ENCODE peak calls at places on chromosomes 5 and 9, in nine cellular contexts. One of them, this sample, is unnamed.

GRCh38 chr5:51988561-51988960 is 605.3 kb downstream of the ISL1 start:
- DNase-seq in epithelial cell of esophagus: no peak
- DNase-seq in bronchial epithelial cell: no peak
- DNase-seq in endothelial cell: no peak
- DNase-seq in AG04449: no peak
- DNase-seq in esophagus squamous epithelium: no peak
- DNase-seq in foreskin fibroblast: no peak
- DNase-seq in CD8-positive, alpha-beta T cell: no peak
- DNase-seq in GM06990: no peak
- DNase-seq in this sample: no peak

GRCh38 chr5:132419517-132420468 is 50.3 kb downstream of the SLC22A5 start:
- DNase-seq in epithelial cell of esophagus: peak
- DNase-seq in bronchial epithelial cell: peak
- DNase-seq in endothelial cell: peak
- DNase-seq in AG04449: no peak
- DNase-seq in esophagus squamous epithelium: no peak
- DNase-seq in foreskin fibroblast: peak
- DNase-seq in CD8-positive, alpha-beta T cell: peak
- DNase-seq in GM06990: peak
- DNase-seq in this sample: peak

GRCh38 chr9:130895481-130896232 is 955 bp downstream of the QRFP start:
- DNase-seq in epithelial cell of esophagus: no peak
- DNase-seq in bronchial epithelial cell: no peak
- DNase-seq in endothelial cell: no peak
- DNase-seq in AG04449: no peak
- DNase-seq in esophagus squamous epithelium: no peak
- DNase-seq in foreskin fibroblast: no peak
- DNase-seq in CD8-positive, alpha-beta T cell: no peak
- DNase-seq in GM06990: no peak
- DNase-seq in this sample: no peak

GRCh38 chr9:99824378-99825157 is 2.9 kb downstream of the NR4A3 start:
- DNase-seq in epithelial cell of esophagus: peak
- DNase-seq in bronchial epithelial cell: no peak
- DNase-seq in endothelial cell: peak
- DNase-seq in AG04449: no peak
- DNase-seq in esophagus squamous epithelium: no peak
- DNase-seq in foreskin fibroblast: peak
- DNase-seq in CD8-positive, alpha-beta T cell: peak
- DNase-seq in GM06990: peak
- DNase-seq in this sample: no peak

GRCh38 chr5:175889910-175890684 is 18.7 kb downstream of the CPLX2 start:
- DNase-seq in epithelial cell of esophagus: no peak
- DNase-seq in bronchial epithelial cell: peak
- DNase-seq in endothelial cell: no peak
- DNase-seq in AG04449: no peak
- DNase-seq in esophagus squamous epithelium: no peak
- DNase-seq in foreskin fibroblast: no peak
- DNase-seq in CD8-positive, alpha-beta T cell: no peak
- DNase-seq in GM06990: no peak
- DNase-seq in this sample: no peak

GRCh38 chr5:59054963-59055528 is 472.2 kb downstream of the RAB3C start:
- DNase-seq in epithelial cell of esophagus: no peak
- DNase-seq in bronchial epithelial cell: no peak
- DNase-seq in endothelial cell: no peak
- DNase-seq in AG04449: no peak
- DNase-seq in esophagus squamous epithelium: no peak
- DNase-seq in foreskin fibroblast: no peak
- DNase-seq in CD8-positive, alpha-beta T cell: no peak
- DNase-seq in GM06990: no peak
- DNase-seq in this sample: no peak

GRCh38 chr5:31273631-31274378 is 80.3 kb downstream of the CDH6 start:
- DNase-seq in epithelial cell of esophagus: no peak
- DNase-seq in bronchial epithelial cell: no peak
- DNase-seq in endothelial cell: no peak
- DNase-seq in AG04449: no peak
- DNase-seq in esophagus squamous epithelium: no peak
- DNase-seq in foreskin fibroblast: no peak
- DNase-seq in CD8-positive, alpha-beta T cell: no peak
- DNase-seq in GM06990: no peak
- DNase-seq in this sample: no peak

GRCh38 chr9:97128919-97129318 is 90.0 kb upstream of the CTSV start:
- DNase-seq in epithelial cell of esophagus: no peak
- DNase-seq in bronchial epithelial cell: no peak
- DNase-seq in endothelial cell: no peak
- DNase-seq in AG04449: no peak
- DNase-seq in esophagus squamous epithelium: no peak
- DNase-seq in foreskin fibroblast: no peak
- DNase-seq in CD8-positive, alpha-beta T cell: no peak
- DNase-seq in GM06990: no peak
- DNase-seq in this sample: no peak

GRCh38 chr5:147176422-147176821 is 58.4 kb upstream of the STK32A start:
- DNase-seq in epithelial cell of esophagus: no peak
- DNase-seq in bronchial epithelial cell: no peak
- DNase-seq in endothelial cell: no peak
- DNase-seq in AG04449: no peak
- DNase-seq in esophagus squamous epithelium: no peak
- DNase-seq in foreskin fibroblast: no peak
- DNase-seq in CD8-positive, alpha-beta T cell: no peak
- DNase-seq in GM06990: no peak
- DNase-seq in this sample: no peak

GRCh38 chr9:18905033-18905882 is 127.8 kb downstream of the SAXO1 start:
- DNase-seq in epithelial cell of esophagus: no peak
- DNase-seq in bronchial epithelial cell: no peak
- DNase-seq in endothelial cell: no peak
- DNase-seq in AG04449: no peak
- DNase-seq in esophagus squamous epithelium: no peak
- DNase-seq in foreskin fibroblast: peak
- DNase-seq in CD8-positive, alpha-beta T cell: no peak
- DNase-seq in GM06990: no peak
- DNase-seq in this sample: no peak

GRCh38 chr9:3879731-3880493 is 354.1 kb upstream of the RFX3 start:
- DNase-seq in epithelial cell of esophagus: peak
- DNase-seq in bronchial epithelial cell: peak
- DNase-seq in endothelial cell: no peak
- DNase-seq in AG04449: no peak
- DNase-seq in esophagus squamous epithelium: no peak
- DNase-seq in foreskin fibroblast: no peak
- DNase-seq in CD8-positive, alpha-beta T cell: no peak
- DNase-seq in GM06990: no peak
- DNase-seq in this sample: no peak

GRCh38 chr5:5436206-5436765 is 13.8 kb downstream of the ICE1 start:
- DNase-seq in epithelial cell of esophagus: peak
- DNase-seq in bronchial epithelial cell: no peak
- DNase-seq in endothelial cell: no peak
- DNase-seq in AG04449: no peak
- DNase-seq in esophagus squamous epithelium: no peak
- DNase-seq in foreskin fibroblast: no peak
- DNase-seq in CD8-positive, alpha-beta T cell: no peak
- DNase-seq in GM06990: no peak
- DNase-seq in this sample: no peak

GRCh38 chr9:35919212-35920003 is 10.1 kb downstream of the SPAAR start:
- DNase-seq in epithelial cell of esophagus: no peak
- DNase-seq in bronchial epithelial cell: no peak
- DNase-seq in endothelial cell: no peak
- DNase-seq in AG04449: no peak
- DNase-seq in esophagus squamous epithelium: no peak
- DNase-seq in foreskin fibroblast: no peak
- DNase-seq in CD8-positive, alpha-beta T cell: no peak
- DNase-seq in GM06990: no peak
- DNase-seq in this sample: no peak

GRCh38 chr9:93898502-93899426 is 56.4 kb downstream of the BARX1 start:
- DNase-seq in epithelial cell of esophagus: no peak
- DNase-seq in bronchial epithelial cell: no peak
- DNase-seq in endothelial cell: no peak
- DNase-seq in AG04449: no peak
- DNase-seq in esophagus squamous epithelium: no peak
- DNase-seq in foreskin fibroblast: no peak
- DNase-seq in CD8-positive, alpha-beta T cell: no peak
- DNase-seq in GM06990: no peak
- DNase-seq in this sample: peak

GRCh38 chr9:27496134-27496504 is 28.0 kb upstream of the IFNK start:
- DNase-seq in epithelial cell of esophagus: peak
- DNase-seq in bronchial epithelial cell: peak
- DNase-seq in endothelial cell: no peak
- DNase-seq in AG04449: no peak
- DNase-seq in esophagus squamous epithelium: no peak
- DNase-seq in foreskin fibroblast: no peak
- DNase-seq in CD8-positive, alpha-beta T cell: no peak
- DNase-seq in GM06990: no peak
- DNase-seq in this sample: no peak

GRCh38 chr5:178289438-178289837 is 56.8 kb upstream of the PHYKPL start:
- DNase-seq in epithelial cell of esophagus: no peak
- DNase-seq in bronchial epithelial cell: no peak
- DNase-seq in endothelial cell: no peak
- DNase-seq in AG04449: no peak
- DNase-seq in esophagus squamous epithelium: no peak
- DNase-seq in foreskin fibroblast: no peak
- DNase-seq in CD8-positive, alpha-beta T cell: no peak
- DNase-seq in GM06990: no peak
- DNase-seq in this sample: no peak

GRCh38 chr5:173940269-173940668 is 48.7 kb upstream of the C5orf47 start:
- DNase-seq in epithelial cell of esophagus: no peak
- DNase-seq in bronchial epithelial cell: no peak
- DNase-seq in endothelial cell: no peak
- DNase-seq in AG04449: no peak
- DNase-seq in esophagus squamous epithelium: no peak
- DNase-seq in foreskin fibroblast: no peak
- DNase-seq in CD8-positive, alpha-beta T cell: no peak
- DNase-seq in GM06990: no peak
- DNase-seq in this sample: no peak

GRCh38 chr5:127042593-127042992 is 12.2 kb upstream of the MARCHF3 start:
- DNase-seq in epithelial cell of esophagus: no peak
- DNase-seq in bronchial epithelial cell: no peak
- DNase-seq in endothelial cell: no peak
- DNase-seq in AG04449: no peak
- DNase-seq in esophagus squamous epithelium: no peak
- DNase-seq in foreskin fibroblast: peak
- DNase-seq in CD8-positive, alpha-beta T cell: no peak
- DNase-seq in GM06990: no peak
- DNase-seq in this sample: no peak

GRCh38 chr5:177515580-177515979 is 1.2 kb downstream of the DDX41 start:
- DNase-seq in epithelial cell of esophagus: no peak
- DNase-seq in bronchial epithelial cell: no peak
- DNase-seq in endothelial cell: no peak
- DNase-seq in AG04449: no peak
- DNase-seq in esophagus squamous epithelium: no peak
- DNase-seq in foreskin fibroblast: no peak
- DNase-seq in CD8-positive, alpha-beta T cell: no peak
- DNase-seq in GM06990: no peak
- DNase-seq in this sample: no peak

GRCh38 chr5:25544652-25545249 is 900.0 kb upstream of the CDH10 start:
- DNase-seq in epithelial cell of esophagus: peak
- DNase-seq in bronchial epithelial cell: peak
- DNase-seq in endothelial cell: peak
- DNase-seq in AG04449: no peak
- DNase-seq in esophagus squamous epithelium: no peak
- DNase-seq in foreskin fibroblast: no peak
- DNase-seq in CD8-positive, alpha-beta T cell: no peak
- DNase-seq in GM06990: no peak
- DNase-seq in this sample: no peak
- TF ChIP-seq CTCF in epithelial cell of esophagus: peak
- TF ChIP-seq CTCF in bronchial epithelial cell: peak
- TF ChIP-seq CTCF in endothelial cell: peak
- TF ChIP-seq CTCF in AG04449: no peak
- TF ChIP-seq CTCF in esophagus squamous epithelium: no peak
- TF ChIP-seq CTCF in foreskin fibroblast: peak
- TF ChIP-seq CTCF in CD8-positive, alpha-beta T cell: no peak
- TF ChIP-seq CTCF in GM06990: peak
- TF ChIP-seq CTCF in this sample: peak

GRCh38 chr9:126833710-126834345 is 26.6 kb upstream of the ZBTB34 start:
- DNase-seq in epithelial cell of esophagus: no peak
- DNase-seq in bronchial epithelial cell: no peak
- DNase-seq in endothelial cell: no peak
- DNase-seq in AG04449: no peak
- DNase-seq in esophagus squamous epithelium: no peak
- DNase-seq in foreskin fibroblast: no peak
- DNase-seq in CD8-positive, alpha-beta T cell: no peak
- DNase-seq in GM06990: no peak
- DNase-seq in this sample: no peak
- TF ChIP-seq CTCF in epithelial cell of esophagus: no peak
- TF ChIP-seq CTCF in bronchial epithelial cell: no peak
- TF ChIP-seq CTCF in endothelial cell: no peak
- TF ChIP-seq CTCF in AG04449: no peak
- TF ChIP-seq CTCF in esophagus squamous epithelium: no peak
- TF ChIP-seq CTCF in foreskin fibroblast: no peak
- TF ChIP-seq CTCF in CD8-positive, alpha-beta T cell: no peak
- TF ChIP-seq CTCF in GM06990: no peak
- TF ChIP-seq CTCF in this sample: no peak

DNA sequence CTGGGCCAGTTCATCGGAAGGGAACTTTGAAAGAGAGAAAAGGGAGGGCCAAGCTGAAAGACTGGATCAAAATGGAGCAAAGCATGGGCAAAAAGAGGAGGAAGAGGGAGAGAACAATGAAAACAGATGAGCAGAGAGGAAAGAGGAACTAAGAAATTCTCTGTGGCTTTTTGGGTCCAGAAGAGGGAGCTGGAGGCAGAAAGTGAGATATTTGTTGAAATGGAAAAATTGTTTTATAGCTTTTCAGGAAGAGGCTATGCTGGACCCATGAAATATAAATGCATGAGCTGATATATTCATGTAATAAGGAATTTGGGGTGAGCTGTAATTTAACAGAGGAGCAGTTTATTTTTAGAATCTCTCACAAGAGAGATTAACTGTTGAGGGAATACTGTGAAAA is 457.3 kb downstream of the DMAC1 start:
- DNase-seq in epithelial cell of esophagus: no peak
- DNase-seq in bronchial epithelial cell: no peak
- DNase-seq in endothelial cell: no peak
- DNase-seq in AG04449: no peak
- DNase-seq in esophagus squamous epithelium: no peak
- DNase-seq in foreskin fibroblast: peak
- DNase-seq in CD8-positive, alpha-beta T cell: no peak
- DNase-seq in GM06990: no peak
- DNase-seq in this sample: no peak
- TF ChIP-seq CTCF in epithelial cell of esophagus: no peak
- TF ChIP-seq CTCF in bronchial epithelial cell: no peak
- TF ChIP-seq CTCF in endothelial cell: no peak
- TF ChIP-seq CTCF in AG04449: no peak
- TF ChIP-seq CTCF in esophagus squamous epithelium: no peak
- TF ChIP-seq CTCF in foreskin fibroblast: peak
- TF ChIP-seq CTCF in CD8-positive, alpha-beta T cell: no peak
- TF ChIP-seq CTCF in GM06990: no peak
- TF ChIP-seq CTCF in this sample: no peak

DNA sequence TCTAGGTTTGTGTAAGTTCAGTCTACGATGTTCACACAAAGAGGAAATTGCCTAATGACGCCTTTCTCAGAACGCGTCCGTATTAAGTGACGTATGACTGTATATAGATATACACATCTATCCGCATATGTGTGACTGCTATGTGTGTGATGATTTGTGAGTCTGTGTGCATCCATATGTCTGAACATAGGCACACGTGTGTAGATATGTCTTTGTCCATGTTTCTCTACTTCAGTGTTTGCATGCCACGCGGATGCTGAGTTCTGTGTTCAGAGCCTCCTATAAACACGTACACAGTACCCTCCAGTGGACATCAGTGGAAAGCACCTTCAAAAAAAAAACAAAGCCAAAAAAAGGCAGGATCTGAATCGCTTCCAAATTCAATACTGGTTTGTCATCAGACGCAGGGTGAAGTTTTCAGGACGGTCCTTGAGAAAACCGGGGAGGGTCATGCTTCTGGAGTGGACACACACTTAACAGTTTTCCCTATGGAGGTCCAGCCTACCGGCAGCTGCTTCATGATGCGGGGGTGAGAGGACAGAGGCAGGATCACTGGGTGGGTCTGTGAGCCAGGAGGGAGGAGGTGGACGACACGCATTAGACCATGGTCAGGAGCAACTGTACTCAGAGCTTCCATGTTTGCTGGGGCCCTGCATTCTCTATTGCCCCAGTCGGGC is 29.5 kb upstream of the ALDH1B1 start:
- DNase-seq in epithelial cell of esophagus: peak
- DNase-seq in bronchial epithelial cell: peak
- DNase-seq in endothelial cell: peak
- DNase-seq in AG04449: no peak
- DNase-seq in esophagus squamous epithelium: peak
- DNase-seq in foreskin fibroblast: peak
- DNase-seq in CD8-positive, alpha-beta T cell: no peak
- DNase-seq in GM06990: no peak
- DNase-seq in this sample: peak
- TF ChIP-seq CTCF in epithelial cell of esophagus: peak
- TF ChIP-seq CTCF in bronchial epithelial cell: peak
- TF ChIP-seq CTCF in endothelial cell: peak
- TF ChIP-seq CTCF in AG04449: peak
- TF ChIP-seq CTCF in esophagus squamous epithelium: peak
- TF ChIP-seq CTCF in foreskin fibroblast: peak
- TF ChIP-seq CTCF in CD8-positive, alpha-beta T cell: no peak
- TF ChIP-seq CTCF in GM06990: peak
- TF ChIP-seq CTCF in this sample: peak

This sample was measured in breast epithelium.